ENCODE peak calls at places on chromosomes 4 and X, in eight cellular contexts. B is HCT116, O is body of pancreas, W is Caco-2, R is PC-9, D is fibroblast of lung, G is OCI-LY7, H is psoas muscle. E is an unnamed sample.
A peak's percentile ranks its signal among the peaks of the same experiment; 100 is the strongest.

GRCh38 chr4:88009871-88010270 is 2.4 kb downstream of the PKD2 start:
- DNase-seq in D (no peak), W (no peak), R (no peak), O (no peak), G (no peak), H (no peak), B (no peak), E (no peak)

GRCh38 chr4:168636506-168637176 is 139.8 kb downstream of the PALLD start:
- DNase-seq in O (no peak), G (no peak), H (no peak), R (no peak), W (no peak), D (peak; percentile 91), B (no peak), E (no peak)

GRCh38 chr4:3797831-3798500 is 31.8 kb downstream of the ADRA2C start:
- DNase-seq in H (peak; percentile 25), G (no peak), B (no peak), W (no peak), D (no peak), R (no peak), O (no peak), E (no peak)

GRCh38 chr4:45442466-45442865 is 681.4 kb downstream of the GABRG1 start:
- DNase-seq in H (no peak), B (no peak), G (no peak), R (no peak), W (no peak), O (no peak), D (no peak), E (no peak)

GRCh38 chrX:107742754-107743191 is 32.8 kb downstream of the TSC22D3 start:
- DNase-seq in O (no peak), R (no peak), G (no peak), W (no peak), D (no peak), B (no peak), H (peak; percentile 68), E (no peak)

GRCh38 chrX:31658360-31658759 is 586.5 kb upstream of the FTHL17 start:
- DNase-seq in R (no peak), D (peak; percentile 30), O (no peak), B (no peak), G (peak; percentile 31), H (no peak), W (no peak), E (no peak)

GRCh38 chr4:41241919-41242318 is 14.8 kb upstream of the UCHL1 start:
- DNase-seq in W (no peak), B (no peak), G (no peak), O (no peak), D (no peak), H (no peak), R (no peak), E (no peak)

GRCh38 chr4:74123065-74123728 is 24.2 kb upstream of the CXCL2 start:
- DNase-seq in D (no peak), B (no peak), W (no peak), G (no peak), R (no peak), H (no peak), O (peak; percentile 63), E (no peak)

GRCh38 chr4:56880572-56880971 is 27.1 kb upstream of the REST start:
- DNase-seq in W (no peak), O (no peak), H (no peak), D (no peak), G (no peak), R (no peak), B (no peak), E (no peak)

GRCh38 chr4:37002625-37003024 is 241.9 kb upstream of the NWD2 start:
- DNase-seq in R (no peak), W (no peak), D (no peak), G (no peak), H (no peak), B (no peak), O (no peak), E (no peak)

GRCh38 chr4:179465131-179465797 is 2023.0 kb upstream of the AGA start:
- DNase-seq in W (no peak), D (peak; percentile 78), R (peak; percentile 28), H (no peak), O (no peak), G (peak; percentile 28), B (no peak), E (no peak)

GRCh38 chr4:188986271-188986689 is 847.0 kb downstream of the TRIML1 start:
- DNase-seq in B (no peak), W (no peak), D (peak; percentile 56), R (no peak), G (no peak), O (no peak), H (no peak), E (peak; percentile 94)

GRCh38 chrX:397575-397974 is 10.9 kb upstream of the PPP2R3B start:
- DNase-seq in W (no peak), H (peak; percentile 64), R (no peak), G (no peak), O (peak; percentile 11), D (peak; percentile 69), B (no peak), E (peak; percentile 63)

GRCh38 chr4:126916626-126917140 is 716.1 kb upstream of the INTU start:
- DNase-seq in O (no peak), G (no peak), W (no peak), R (no peak), H (no peak), B (no peak), D (peak; percentile 85), E (peak; percentile 82)

GRCh38 chr4:156193800-156194199 is 240.1 kb upstream of the CTSO start:
- DNase-seq in B (no peak), O (peak; percentile 32), W (no peak), R (no peak), D (peak; percentile 46), H (no peak), G (no peak), E (peak; percentile 33)

GRCh38 chr4:165922747-165923146 is 49.7 kb downstream of the TLL1 start:
- DNase-seq in G (no peak), D (no peak), H (no peak), R (no peak), B (no peak), W (no peak), O (no peak), E (no peak)

DNA sequence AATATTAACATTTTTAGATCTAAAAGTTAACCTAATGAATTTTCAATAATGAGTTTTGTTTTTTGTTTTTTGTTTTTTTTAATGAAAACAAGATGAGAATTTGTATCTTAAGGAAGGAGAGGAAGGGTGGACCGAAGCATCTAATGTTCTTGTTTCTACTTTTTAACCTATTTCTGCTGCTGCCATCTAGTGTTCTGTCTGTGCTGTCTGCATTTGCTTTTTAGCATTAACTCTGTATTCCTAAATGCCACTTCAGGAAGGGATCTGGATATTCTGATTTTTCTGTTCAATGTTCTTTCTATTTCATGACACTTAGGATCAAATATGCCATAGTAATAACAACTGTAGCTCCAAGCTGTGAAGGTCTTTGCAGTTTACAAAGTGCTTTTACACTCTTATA is 161.7 kb downstream of the BRWD3 start:
- DNase-seq in W (no peak), G (peak; percentile 1), D (no peak), R (no peak), H (no peak), B (no peak), O (no peak), E (no peak)
- TF ChIP-seq CTCF in W (peak; percentile 25), G (peak; percentile 75), D (peak; percentile 43), R (no peak), H (no peak), B (no peak), O (no peak), E (peak; percentile 38)

DNA sequence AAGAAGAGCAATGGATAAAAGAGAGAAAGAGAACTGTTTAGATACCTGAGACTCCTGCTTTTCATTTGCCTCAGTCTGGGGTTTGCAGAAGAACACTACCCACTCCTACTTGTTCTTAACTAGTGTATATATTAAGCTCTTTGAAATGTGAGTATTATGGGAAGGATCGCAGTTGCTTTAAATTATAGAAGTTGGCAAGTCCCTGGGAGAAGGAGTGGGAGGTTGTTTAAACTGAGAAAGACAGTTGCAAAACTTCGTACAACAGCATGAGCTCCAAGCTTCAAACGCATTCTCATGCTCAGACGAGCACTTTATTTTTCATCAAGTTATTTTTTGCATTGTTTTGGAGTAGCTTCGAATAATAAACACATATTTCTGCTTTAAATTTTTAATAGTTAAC is 88.1 kb upstream of the C1QTNF7 start:
- DNase-seq in R (no peak), B (no peak), O (no peak), H (no peak), G (no peak), D (no peak), W (no peak), E (no peak)
- H3K4me3 ChIP-seq in R (no peak overlapping the region), B (no peak overlapping the region), O (no peak overlapping the region), H (no peak overlapping the region), G (no peak overlapping the region), D (no peak overlapping the region), W (no peak overlapping the region), E (no peak overlapping the region)

GRCh38 chr4:23083391-23083790 is 390.7 kb downstream of the GBA3 start:
- DNase-seq in W (no peak), H (no peak), B (no peak), D (no peak), R (no peak), G (no peak), O (no peak), E (no peak)

GRCh38 chr4:23085249-23085568 is 392.5 kb downstream of the GBA3 start:
- DNase-seq in H (no peak), R (no peak), W (no peak), D (no peak), B (no peak), O (no peak), G (no peak), E (no peak)

DNA sequence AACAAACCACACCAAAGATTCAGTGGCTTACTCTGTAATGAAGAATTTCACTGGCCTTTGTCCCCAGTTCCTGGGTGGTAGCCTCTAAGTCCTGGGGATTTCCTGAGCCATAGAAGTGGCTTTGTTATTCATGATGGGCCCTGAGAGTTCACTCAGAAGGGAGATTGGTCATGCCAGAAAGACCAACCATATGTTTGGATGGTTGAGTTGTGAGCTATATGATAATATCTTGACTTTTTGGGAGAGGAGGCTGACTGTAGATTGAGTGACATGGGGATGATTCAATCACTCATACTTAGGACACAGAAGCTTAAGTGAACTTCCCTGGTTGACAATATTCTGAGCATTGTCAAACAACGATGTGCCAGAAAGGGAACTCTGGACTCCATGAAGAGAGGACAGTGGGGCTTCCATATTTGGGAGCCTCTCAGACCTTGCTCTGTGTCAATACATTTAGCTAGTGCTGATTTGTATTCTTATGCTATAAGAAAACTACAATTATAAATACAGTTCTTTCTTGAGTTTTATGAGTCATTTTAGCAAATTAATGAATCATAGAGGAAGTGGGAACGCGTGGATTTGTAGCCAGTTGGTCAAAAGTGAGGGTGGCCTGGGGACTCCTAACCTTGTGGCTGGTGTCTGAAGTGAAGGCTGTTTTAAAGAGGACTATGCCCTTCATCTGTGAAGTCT is 392.0 kb downstream of the GBA3 start:
- DNase-seq in D (peak; percentile 56), B (no peak), O (no peak), W (no peak), R (no peak), H (no peak), G (no peak), E (no peak)
- TF ChIP-seq CTCF in D (no peak), B (no peak), O (no peak), W (no peak), R (no peak), H (no peak), G (no peak), E (no peak)

DNA sequence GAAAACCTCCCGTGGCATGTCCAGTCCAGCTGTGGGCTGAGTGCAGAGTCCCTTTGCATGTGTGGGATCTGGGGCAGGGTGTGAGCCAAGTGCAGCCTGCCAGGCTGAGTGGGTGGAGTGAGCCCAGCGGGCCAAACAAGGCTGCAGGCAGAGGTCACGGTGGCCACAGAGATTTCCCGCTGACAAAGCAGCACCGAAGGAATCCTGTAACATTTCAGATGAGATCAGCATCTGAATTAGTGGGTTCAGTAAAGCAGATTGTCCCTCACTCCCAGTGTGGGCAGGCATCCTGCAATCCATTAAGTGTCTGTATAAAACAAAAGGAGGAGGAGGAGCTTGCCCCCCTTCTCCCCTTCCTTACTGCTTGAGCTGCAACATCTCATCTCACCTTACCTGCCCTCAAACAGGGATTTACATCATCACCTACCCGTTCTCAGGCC is 324.4 kb downstream of the FAT4 start:
- DNase-seq in R (no peak), O (no peak), H (no peak), B (no peak), G (no peak), D (peak; percentile 36), W (no peak), E (no peak)
- H3K4me3 ChIP-seq in R (no peak overlapping the region), O (no peak overlapping the region), H (no peak overlapping the region), B (no peak overlapping the region), G (no peak overlapping the region), D (no peak overlapping the region), W (no peak overlapping the region), E (no peak overlapping the region)